ENCODE peak calls at places on chromosomes 12 and 14, in seven cellular contexts. R is right cardiac atrium; K is natural killer cell treated with Interleukin-12 subunit alpha and Interleukin-12 subunit beta and Interleukin-15 and Interleukin-18, amount 100 ng/mL, for 72 hours; D is lower lobe of right lung; F is activated naive CD8-positive, alpha-beta T cell treated with anti-CD3 and anti-CD28 coated beads, Interleukin-2, amount 10 ng/mL, durations not matched to agents 7 days and 5 days; S is stimulated activated naive CD8-positive, alpha-beta T cell treated with anti-CD3 and anti-CD28 coated beads, Interleukin-15, amount 100 ng/mL, for 72 hours; G is activated T-cell treated with anti-CD3 and anti-CD28 coated beads, Interleukin-2, amount 50 U/mL, for 72 hours. M is an unnamed sample.

GRCh38 chr12:17028348-17028747 is 422.4 kb upstream of the LMO3 start:
- ATAC-seq in R (no peak), K (no peak), D (no peak), F (no peak), S (no peak), G (no peak), M (no peak)

GRCh38 chr12:57276935-57277563 is 26.1 kb upstream of the STAC3 start:
- ATAC-seq in R (no peak), K (no peak), D (no peak), F (no peak), S (no peak), G (no peak), M (no peak)

GRCh38 chr12:78928200-78929074 is 63.9 kb downstream of the SYT1 start:
- ATAC-seq in R (no peak), K (no peak), D (no peak), F (no peak), S (no peak), G (no peak), M (peak; percentile 67)

GRCh38 chr12:62808166-62808879 is 126.6 kb downstream of the PPM1H start:
- ATAC-seq in R (no peak), K (peak; percentile 31), D (no peak), F (no peak), S (peak; percentile 87), G (peak; percentile 87), M (no peak)

GRCh38 chr12:6329693-6330045 is 12.2 kb downstream of the TNFRSF1A start:
- ATAC-seq in R (no peak), K (no peak), D (peak; percentile 1), F (no peak), S (no peak), G (no peak), M (no peak)

GRCh38 chr14:38862381-38862780 is 240.7 kb downstream of the SEC23A start:
- ATAC-seq in R (no peak), K (no peak), D (no peak), F (no peak), S (no peak), G (no peak), M (no peak)

GRCh38 chr14:32998433-32998832 is 59.8 kb downstream of the NPAS3 start:
- ATAC-seq in R (no peak), K (no peak), D (no peak), F (no peak), S (no peak), G (no peak), M (no peak)

GRCh38 chr14:60590907-60591510 is 58.3 kb downstream of the SIX1 start:
- ATAC-seq in R (no peak), K (no peak), D (peak; percentile 74), F (peak; percentile 39), S (no peak), G (peak; percentile 36), M (no peak)

GRCh38 chr14:95758331-95758730 is 44.4 kb upstream of the TCL1A start:
- ATAC-seq in R (no peak), K (no peak), D (no peak), F (no peak), S (no peak), G (no peak), M (no peak)

GRCh38 chr12:102527256-102527720 is 46.9 kb upstream of the IGF1 start:
- ATAC-seq in R (no peak), K (no peak), D (no peak), F (no peak), S (no peak), G (peak; percentile 56), M (no peak)

GRCh38 chr12:67650528-67651379 is 2.2 kb downstream of the DYRK2 start:
- ATAC-seq in R (no peak), K (no peak), D (no peak), F (no peak), S (peak; percentile 22), G (no peak), M (no peak)

GRCh38 chr14:105092124-105092911 is 27.1 kb upstream of the GPR132 start:
- ATAC-seq in R (peak; percentile 1), K (no peak), D (no peak), F (no peak), S (no peak), G (no peak), M (peak; percentile 1)

GRCh38 chr12:60210756-60211155 is 614.9 kb downstream of the SLC16A7 start:
- ATAC-seq in R (no peak), K (no peak), D (no peak), F (no peak), S (no peak), G (no peak), M (no peak)

GRCh38 chr14:99195602-99196309 is 76.2 kb downstream of the BCL11B start:
- ATAC-seq in R (no peak), K (no peak), D (no peak), F (no peak), S (no peak), G (peak; percentile 20), M (no peak)

M was measured in esophagus mucosa.